ENCODE peak calls at places on chromosomes 6 and 20, in six cellular contexts. One of them, this sample, is unnamed.

GRCh38 chr20:34240121-34240520 is 1.1 kb upstream of the ASIP start:
- DNase-seq in PC-3: no peak
- DNase-seq in astrocyte: no peak
- DNase-seq in upper lobe of left lung: no peak
- DNase-seq in aorta: no peak
- DNase-seq in cardiac muscle cell: no peak
- DNase-seq in this sample: no peak

GRCh38 chr6:36765943-36766648 is 68.5 kb downstream of the RAB44 start:
- DNase-seq in aorta: peak; percentile 93
- DNase-seq in PC-3: peak; percentile 90
- DNase-seq in cardiac muscle cell: peak; percentile 94
- DNase-seq in astrocyte: peak; percentile 51
- DNase-seq in upper lobe of left lung: peak; percentile 84
- DNase-seq in this sample: peak; percentile 69

GRCh38 chr6:47481806-47482205 is 4.2 kb downstream of the CD2AP start:
- DNase-seq in PC-3: no peak
- DNase-seq in upper lobe of left lung: no peak
- DNase-seq in astrocyte: no peak
- DNase-seq in cardiac muscle cell: no peak
- DNase-seq in aorta: no peak
- DNase-seq in this sample: no peak

GRCh38 chr6:90894285-90895144 is 307.6 kb upstream of the MAP3K7 start:
- DNase-seq in upper lobe of left lung: no peak
- DNase-seq in cardiac muscle cell: no peak
- DNase-seq in astrocyte: no peak
- DNase-seq in aorta: no peak
- DNase-seq in PC-3: peak; percentile 5
- DNase-seq in this sample: no peak

GRCh38 chr6:10415593-10416480 is 963 bp upstream of the TFAP2A start:
- DNase-seq in cardiac muscle cell: no peak
- DNase-seq in aorta: no peak
- DNase-seq in PC-3: peak; percentile 26
- DNase-seq in upper lobe of left lung: no peak
- DNase-seq in astrocyte: no peak
- DNase-seq in this sample: no peak

GRCh38 chr6:43804550-43805223 is 34.7 kb downstream of the VEGFA start:
- DNase-seq in aorta: peak; percentile 30
- DNase-seq in PC-3: no peak
- DNase-seq in upper lobe of left lung: no peak
- DNase-seq in astrocyte: no peak
- DNase-seq in cardiac muscle cell: no peak
- DNase-seq in this sample: no peak

GRCh38 chr6:78513856-78514255 is 353.5 kb upstream of the IRAK1BP1 start:
- DNase-seq in aorta: no peak
- DNase-seq in astrocyte: no peak
- DNase-seq in upper lobe of left lung: no peak
- DNase-seq in PC-3: no peak
- DNase-seq in cardiac muscle cell: no peak
- DNase-seq in this sample: no peak

GRCh38 chr6:21164768-21165326 is 428.7 kb upstream of the SOX4 start:
- DNase-seq in astrocyte: peak; percentile 46
- DNase-seq in cardiac muscle cell: no peak
- DNase-seq in PC-3: no peak
- DNase-seq in upper lobe of left lung: no peak
- DNase-seq in aorta: no peak
- DNase-seq in this sample: no peak

GRCh38 chr20:20366551-20366895 is 1.4 kb upstream of the INSM1 start:
- DNase-seq in aorta: no peak
- DNase-seq in PC-3: no peak
- DNase-seq in cardiac muscle cell: no peak
- DNase-seq in astrocyte: no peak
- DNase-seq in upper lobe of left lung: no peak
- DNase-seq in this sample: no peak

GRCh38 chr6:29887330-29887818 is 55.0 kb upstream of the HLA-A start:
- DNase-seq in upper lobe of left lung: no peak
- DNase-seq in PC-3: peak; percentile 12
- DNase-seq in cardiac muscle cell: peak; percentile 29
- DNase-seq in astrocyte: no peak
- DNase-seq in aorta: peak; percentile 83
- DNase-seq in this sample: peak; percentile 66

GRCh38 chr20:24985802-24986201 is 6.7 kb downstream of the APMAP start:
- DNase-seq in PC-3: no peak
- DNase-seq in aorta: no peak
- DNase-seq in upper lobe of left lung: peak; percentile 36
- DNase-seq in cardiac muscle cell: no peak
- DNase-seq in astrocyte: no peak
- DNase-seq in this sample: no peak

GRCh38 chr20:24986436-24987015 is 6.0 kb downstream of the APMAP start:
- DNase-seq in PC-3: no peak
- DNase-seq in astrocyte: no peak
- DNase-seq in cardiac muscle cell: no peak
- DNase-seq in aorta: no peak
- DNase-seq in upper lobe of left lung: peak; percentile 19
- DNase-seq in this sample: no peak

GRCh38 chr20:24987244-24987643 is 5.3 kb downstream of the APMAP start:
- DNase-seq in aorta: no peak
- DNase-seq in cardiac muscle cell: no peak
- DNase-seq in PC-3: no peak
- DNase-seq in upper lobe of left lung: peak; percentile 29
- DNase-seq in astrocyte: no peak
- DNase-seq in this sample: no peak

GRCh38 chr20:24989162-24989561 is 3.4 kb downstream of the APMAP start:
- DNase-seq in upper lobe of left lung: peak; percentile 21
- DNase-seq in PC-3: no peak
- DNase-seq in cardiac muscle cell: no peak
- DNase-seq in astrocyte: no peak
- DNase-seq in aorta: no peak
- DNase-seq in this sample: no peak

GRCh38 chr20:24987873-24988835 is 4.4 kb downstream of the APMAP start:
- DNase-seq in upper lobe of left lung: peak; percentile 25
- DNase-seq in PC-3: no peak
- DNase-seq in cardiac muscle cell: no peak
- DNase-seq in astrocyte: no peak
- DNase-seq in aorta: no peak
- DNase-seq in this sample: no peak
- H3K27ac ChIP-seq in upper lobe of left lung: peak overlapping the region; percentile 67
- H3K27ac ChIP-seq in PC-3: no peak overlapping the region
- H3K27ac ChIP-seq in cardiac muscle cell: no peak overlapping the region
- H3K27ac ChIP-seq in astrocyte: no peak overlapping the region
- H3K27ac ChIP-seq in aorta: no peak overlapping the region
- H3K27ac ChIP-seq in this sample: no peak overlapping the region

GRCh38 chr6:75975904-75976303 is 96.6 kb downstream of the IMPG1 start:
- DNase-seq in upper lobe of left lung: no peak
- DNase-seq in PC-3: no peak
- DNase-seq in astrocyte: no peak
- DNase-seq in cardiac muscle cell: no peak
- DNase-seq in aorta: no peak
- DNase-seq in this sample: no peak
- H3K4me3 ChIP-seq in upper lobe of left lung: no peak overlapping the region
- H3K4me3 ChIP-seq in PC-3: no peak overlapping the region
- H3K4me3 ChIP-seq in astrocyte: no peak overlapping the region
- H3K4me3 ChIP-seq in cardiac muscle cell: no peak overlapping the region
- H3K4me3 ChIP-seq in aorta: no peak overlapping the region
- H3K4me3 ChIP-seq in this sample: no peak overlapping the region

DNA sequence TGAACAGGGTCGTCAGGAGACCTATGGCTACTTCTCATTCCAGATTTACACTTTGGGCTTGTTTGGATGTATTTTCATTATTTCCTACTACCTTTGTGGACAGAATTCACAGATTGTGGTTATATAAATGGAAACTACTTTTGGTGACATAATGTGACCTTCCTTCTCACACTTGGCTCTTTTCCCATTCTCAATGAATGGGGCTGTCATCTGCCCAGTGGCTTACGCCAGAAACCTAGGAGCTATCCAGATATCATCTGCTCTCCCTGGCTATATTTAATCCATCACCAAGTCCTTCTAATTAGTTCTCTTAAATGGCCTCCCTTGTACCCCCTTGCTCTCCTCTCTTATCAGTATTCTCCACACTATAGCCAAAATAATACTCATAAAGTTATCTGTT is 1606.8 kb downstream of the KHDRBS2 start:
- DNase-seq in PC-3: no peak
- DNase-seq in upper lobe of left lung: no peak
- DNase-seq in astrocyte: no peak
- DNase-seq in aorta: no peak
- DNase-seq in cardiac muscle cell: no peak
- DNase-seq in this sample: no peak
- H3K9me3 ChIP-seq in PC-3: peaks cover 3% of the 10 kb centered on the region
- H3K9me3 ChIP-seq in upper lobe of left lung: no peaks in the 10 kb centered on the region
- H3K9me3 ChIP-seq in astrocyte: peaks cover 6% of the 10 kb centered on the region
- H3K9me3 ChIP-seq in aorta: peaks cover 2% of the 10 kb centered on the region
- H3K9me3 ChIP-seq in cardiac muscle cell: no peaks in the 10 kb centered on the region
- H3K9me3 ChIP-seq in this sample: no peaks in the 10 kb centered on the region

GRCh38 chr6:7445076-7445475 is 55.5 kb downstream of the RIOK1 start:
- DNase-seq in aorta: no peak
- DNase-seq in astrocyte: peak; percentile 16
- DNase-seq in upper lobe of left lung: no peak
- DNase-seq in PC-3: no peak
- DNase-seq in cardiac muscle cell: no peak
- DNase-seq in this sample: no peak

GRCh38 chr6:7449018-7449417 is 59.4 kb downstream of the RIOK1 start:
- DNase-seq in astrocyte: no peak
- DNase-seq in aorta: no peak
- DNase-seq in upper lobe of left lung: no peak
- DNase-seq in PC-3: no peak
- DNase-seq in cardiac muscle cell: no peak
- DNase-seq in this sample: no peak

GRCh38 chr6:7448232-7448631 is 58.6 kb downstream of the RIOK1 start:
- DNase-seq in upper lobe of left lung: no peak
- DNase-seq in PC-3: no peak
- DNase-seq in cardiac muscle cell: no peak
- DNase-seq in astrocyte: no peak
- DNase-seq in aorta: no peak
- DNase-seq in this sample: no peak

GRCh38 chr6:7446056-7446455 is 56.4 kb downstream of the RIOK1 start:
- DNase-seq in PC-3: no peak
- DNase-seq in cardiac muscle cell: no peak
- DNase-seq in astrocyte: no peak
- DNase-seq in aorta: no peak
- DNase-seq in upper lobe of left lung: no peak
- DNase-seq in this sample: no peak

DNA sequence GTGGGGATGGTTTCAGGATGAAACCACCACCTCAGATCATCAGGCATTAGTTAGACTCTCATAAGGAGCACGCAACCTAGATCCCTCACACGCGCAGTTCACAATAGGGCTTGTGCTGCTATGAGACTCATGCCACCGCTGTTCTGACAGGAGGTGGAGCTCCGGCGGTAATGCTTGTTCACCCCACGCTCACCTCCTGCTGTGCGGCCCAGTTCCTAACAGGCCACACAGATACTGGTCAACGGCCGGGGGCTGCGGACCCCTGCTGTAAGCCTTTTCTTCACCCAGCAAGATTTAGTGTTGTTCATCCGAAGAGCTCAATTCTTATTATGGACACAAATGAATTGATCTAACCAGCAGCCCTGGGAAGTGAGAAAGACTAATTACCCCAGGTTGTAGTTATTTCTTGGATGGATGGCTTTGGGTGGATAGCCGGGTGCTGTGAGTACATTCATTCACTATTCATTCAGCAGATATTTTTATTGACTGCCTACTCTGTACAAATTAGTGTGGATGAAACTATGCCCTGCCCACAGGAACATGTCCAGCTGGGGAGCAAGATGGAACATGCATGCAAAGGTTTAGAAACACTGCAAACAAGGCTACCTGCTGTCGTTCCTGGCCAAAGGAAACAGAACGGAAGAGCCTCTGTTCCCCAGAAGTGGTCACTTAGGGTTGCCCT is 57.2 kb downstream of the RIOK1 start:
- DNase-seq in astrocyte: no peak
- DNase-seq in upper lobe of left lung: no peak
- DNase-seq in PC-3: no peak
- DNase-seq in cardiac muscle cell: no peak
- DNase-seq in aorta: no peak
- DNase-seq in this sample: no peak
- H3K27ac ChIP-seq in astrocyte: peak overlapping the region; percentile 38
- H3K27ac ChIP-seq in upper lobe of left lung: no peak overlapping the region
- H3K27ac ChIP-seq in PC-3: no peak overlapping the region
- H3K27ac ChIP-seq in cardiac muscle cell: no peak overlapping the region
- H3K27ac ChIP-seq in aorta: no peak overlapping the region
- H3K27ac ChIP-seq in this sample: no peak overlapping the region

GRCh38 chr6:79946773-79947190 is 571 bp downstream of the ELOVL4 start:
- DNase-seq in upper lobe of left lung: no peak
- DNase-seq in cardiac muscle cell: peak; percentile 41
- DNase-seq in aorta: peak; percentile 75
- DNase-seq in astrocyte: peak; percentile 10
- DNase-seq in PC-3: peak; percentile 15
- DNase-seq in this sample: peak; percentile 8
- H3K4me3 ChIP-seq in upper lobe of left lung: peak overlapping the region; percentile 54
- H3K4me3 ChIP-seq in cardiac muscle cell: peak overlapping the region; percentile 59
- H3K4me3 ChIP-seq in aorta: peak overlapping the region; percentile 60
- H3K4me3 ChIP-seq in astrocyte: peak overlapping the region; percentile 82
- H3K4me3 ChIP-seq in PC-3: peak overlapping the region; percentile 81
- H3K4me3 ChIP-seq in this sample: peak overlapping the region; percentile 45